ENCODE peak calls at places on chromosomes 3 and 15, in four cellular contexts. H, F, V and R are unnamed samples.

GRCh38 chr15:39622660-39623549 is 42.0 kb downstream of the THBS1 start:
- DNase-seq in H (no peak), F (no peak), V (no peak), R (no peak)

GRCh38 chr3:148372476-148372875 is 325.2 kb upstream of the AGTR1 start:
- DNase-seq in H (no peak), F (no peak), V (no peak), R (no peak)

GRCh38 chr3:64157150-64158035 is 67.9 kb downstream of the PRICKLE2 start:
- DNase-seq in V (no peak), F (no peak), H (no peak), R (no peak)

GRCh38 chr3:10423171-10423882 is 82.1 kb downstream of the ATP2B2 start:
- DNase-seq in V (no peak), F (no peak), H (no peak), R (no peak)

GRCh38 chr15:93333826-93334225 is 244.8 kb upstream of the RGMA start:
- DNase-seq in V (no peak), H (peak; percentile 11), F (peak; percentile 5), R (no peak)

GRCh38 chr15:58348095-58348812 is 83.5 kb upstream of the LIPC start:
- DNase-seq in H (no peak), V (no peak), F (no peak), R (no peak)

GRCh38 chr3:10263549-10264363 is 15.5 kb downstream of the TATDN2 start:
- DNase-seq in V (peak; percentile 57), F (peak; percentile 59), H (peak; percentile 68), R (no peak)

GRCh38 chr3:173862701-173863100 is 465.2 kb downstream of the NLGN1 start:
- DNase-seq in V (no peak), F (no peak), H (no peak), R (no peak)

GRCh38 chr15:31080618-31081017 is 20.9 kb downstream of the TRPM1 start:
- DNase-seq in V (peak; percentile 82), F (peak; percentile 66), H (peak; percentile 84), R (peak; percentile 55)

GRCh38 chr15:78177447-78177873 is 28.3 kb downstream of the IDH3A start:
- DNase-seq in H (peak; percentile 73), F (peak; percentile 67), V (no peak), R (peak; percentile 64)

GRCh38 chr3:138377804-138378203 is 29.4 kb downstream of the MRAS start:
- DNase-seq in V (no peak), F (no peak), H (no peak), R (no peak)

GRCh38 chr3:141894524-141895176 is 18.2 kb downstream of the ATP1B3 start:
- DNase-seq in F (no peak), H (no peak), V (no peak), R (no peak)

GRCh38 chr3:46934508-46935167 is 41.9 kb downstream of the CCDC12 start:
- DNase-seq in H (no peak), V (no peak), F (no peak), R (no peak)

GRCh38 chr3:71026634-71027578 is 556.6 kb downstream of the FOXP1 start:
- DNase-seq in H (no peak), F (no peak), V (no peak), R (no peak)

GRCh38 chr3:116863842-116864626 is 154.5 kb downstream of the TUSC7 start:
- DNase-seq in V (no peak), H (peak; percentile 9), F (peak; percentile 25), R (no peak)

GRCh38 chr15:73838795-73839565 is 34.4 kb upstream of the TBC1D21 start:
- DNase-seq in H (no peak), F (no peak), V (no peak), R (no peak)

GRCh38 chr3:178436773-178437172 is 99.5 kb upstream of the KCNMB2 start:
- DNase-seq in H (no peak), F (no peak), V (peak; percentile 21), R (peak; percentile 54)

GRCh38 chr3:194298331-194299227 is 52.5 kb downstream of the CPN2 start:
- DNase-seq in H (no peak), F (no peak), V (no peak), R (no peak)

GRCh38 chr15:74377831-74378766 is 10.7 kb upstream of the CYP11A1 start:
- DNase-seq in F (no peak), V (no peak), H (no peak), R (no peak)

GRCh38 chr15:100905855-100906254 is 13.3 kb upstream of the LRRK1 start:
- DNase-seq in V (no peak), H (no peak), F (no peak), R (no peak)

GRCh38 chr3:100993309-100993708 is at the start of gene ABI3BP:
- DNase-seq in F (peak; percentile 6), V (no peak), H (peak; percentile 34), R (no peak)

GRCh38 chr3:120468635-120469295 is 18.0 kb upstream of the FSTL1 start:
- DNase-seq in F (no peak), V (no peak), H (no peak), R (no peak)

GRCh38 chr3:132723024-132723462 is 834 bp upstream of the NPHP3 start:
- DNase-seq in H (no peak), F (no peak), V (no peak), R (no peak)

GRCh38 chr15:59401810-59402569 is 29.3 kb upstream of the MYO1E start:
- DNase-seq in F (no peak), H (peak; percentile 12), V (no peak), R (no peak)

GRCh38 chr3:61618871-61619270 is 57.5 kb downstream of the PTPRG start:
- DNase-seq in V (no peak), H (no peak), F (no peak), R (no peak)

GRCh38 chr3:46988616-46989015 is 9.2 kb downstream of the NBEAL2 start:
- DNase-seq in H (no peak), V (no peak), F (no peak), R (no peak)

GRCh38 chr15:35136552-35136951 is 51.5 kb upstream of the NANOGP8 start:
- DNase-seq in F (no peak), H (no peak), V (no peak), R (peak; percentile 36)

GRCh38 chr3:133547432-133548041 is 25.9 kb upstream of the CDV3 start:
- DNase-seq in F (no peak), H (no peak), V (no peak), R (no peak)

GRCh38 chr3:37630441-37630840 is 231.2 kb upstream of the CTDSPL start:
- DNase-seq in H (no peak), F (no peak), V (no peak), R (no peak)

GRCh38 chr15:66841953-66842681 is 140.1 kb downstream of the SMAD6 start:
- DNase-seq in H (peak; percentile 70), F (peak; percentile 70), V (peak; percentile 85), R (peak; percentile 38)

DNA sequence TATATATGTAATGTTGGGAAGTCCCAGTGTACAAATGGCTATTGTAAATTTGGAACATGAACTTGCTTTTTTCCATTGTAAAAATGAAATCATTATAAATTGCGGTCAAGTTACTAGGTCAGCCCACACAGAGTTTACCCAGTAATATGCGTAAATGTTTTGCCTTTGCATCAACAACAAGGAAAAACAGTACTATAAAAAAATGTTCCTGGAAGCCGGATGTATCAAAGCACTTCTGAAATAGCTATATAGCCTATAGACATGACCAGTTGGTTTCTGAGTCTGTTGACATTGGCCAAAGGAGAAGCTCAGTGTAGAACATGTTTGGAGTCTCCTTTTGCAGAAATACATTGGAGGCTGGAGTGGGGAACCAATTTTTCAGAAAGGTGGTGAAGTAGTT is 23.2 kb downstream of the CTNNB1 start:
- DNase-seq in V (no peak), H (no peak), F (no peak), R (no peak)
- TF ChIP-seq CTCF in V (no peak), H (no peak), F (no peak), R (no peak)

DNA sequence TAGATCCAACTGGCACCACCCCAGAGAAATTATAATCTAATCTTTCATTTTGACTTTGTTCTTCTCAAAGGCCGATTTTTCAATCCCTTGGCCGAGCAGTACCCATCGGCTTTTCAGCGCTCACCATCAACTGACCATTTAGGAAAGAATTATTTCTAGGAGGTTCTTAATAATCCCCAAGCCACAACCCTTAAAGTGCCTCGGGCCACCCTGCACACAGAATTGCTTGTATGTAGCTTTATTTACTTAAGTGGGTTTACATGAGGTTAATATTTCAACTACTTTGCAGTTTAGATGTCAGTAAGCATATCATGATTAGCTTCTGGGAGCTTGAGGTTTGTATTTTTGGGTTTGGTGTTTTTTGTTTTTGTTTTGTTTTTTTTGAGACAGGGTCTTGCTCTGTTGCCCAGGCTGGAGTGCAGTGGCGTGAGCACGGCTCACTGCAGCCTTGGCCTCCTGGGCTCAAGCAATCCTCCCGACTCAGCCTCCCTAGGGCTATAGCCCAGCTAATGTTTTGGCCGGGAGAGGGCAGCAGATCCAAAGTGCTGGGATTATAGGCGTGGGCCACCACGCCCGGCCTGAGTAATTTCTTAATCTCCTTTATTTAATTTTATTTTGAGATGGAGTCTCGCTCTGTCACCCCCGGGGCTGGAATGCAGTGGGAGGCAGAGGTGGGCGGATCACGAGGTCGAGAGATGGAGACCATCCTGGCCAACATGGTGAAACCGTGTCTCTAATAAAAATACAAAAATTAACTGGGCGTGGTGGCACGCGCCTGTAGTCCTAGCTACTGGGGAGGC is 801 bp upstream of the CDAN1 start:
- DNase-seq in H (no peak), F (no peak), V (no peak), R (no peak)
- TF ChIP-seq CTCF in H (no peak), F (no peak), V (no peak), R (no peak)

GRCh38 chr3:49689046-49689886 is at the start of the genes MST1 and RNF123:
- DNase-seq in F (peak; percentile 95), V (peak; percentile 97), H (peak; percentile 97), R (peak; percentile 93)
- TF ChIP-seq CTCF in F (no peak), V (peak; percentile 47), H (no peak), R (peak; percentile 33)

GRCh38 chr3:157132936-157133335 is 27.0 kb downstream of the CCNL1 start:
- DNase-seq in H (no peak), V (no peak), F (no peak), R (no peak)

GRCh38 chr3:157133434-157134320 is 26.3 kb downstream of the CCNL1 start:
- DNase-seq in F (no peak), V (no peak), H (no peak), R (no peak)

GRCh38 chr3:157136647-157137387 is 23.1 kb downstream of the CCNL1 start:
- DNase-seq in V (no peak), H (no peak), F (no peak), R (no peak)

GRCh38 chr3:157134620-157135191 is 25.2 kb downstream of the CCNL1 start:
- DNase-seq in H (no peak), V (no peak), F (no peak), R (peak; percentile 32)

DNA sequence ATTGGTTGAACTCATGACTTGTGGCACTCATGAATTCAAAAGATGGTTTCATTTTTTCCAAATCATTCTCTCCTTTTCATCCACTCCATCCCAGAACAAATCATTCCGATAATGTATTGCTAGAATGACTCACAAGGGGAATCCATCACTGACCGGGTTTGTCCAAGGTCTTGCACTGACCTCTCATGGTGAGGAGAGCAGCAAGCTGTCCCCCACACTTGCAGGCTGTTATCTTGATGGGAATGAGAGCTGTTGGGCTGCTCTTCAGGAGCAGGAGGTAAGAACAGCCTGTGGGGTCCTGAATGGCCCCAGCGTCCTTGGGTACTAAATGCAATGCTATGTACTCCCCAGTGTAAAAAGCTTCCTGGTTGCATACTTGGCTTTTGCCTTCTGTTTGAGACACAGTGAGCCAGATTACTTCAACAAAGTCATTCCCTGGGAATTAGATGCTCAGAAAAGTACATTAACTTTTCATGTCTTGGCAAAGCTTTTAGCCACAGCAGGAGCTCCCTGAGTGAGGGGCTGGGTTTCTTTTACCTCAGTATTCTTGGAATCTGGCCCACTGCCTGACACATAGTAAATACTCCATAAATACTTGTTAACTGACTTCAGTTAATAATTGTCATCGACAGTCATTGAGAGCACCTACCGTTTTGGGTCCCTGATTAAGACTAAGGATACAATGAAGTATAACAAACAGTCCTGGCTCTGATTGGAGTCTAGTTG is 24.1 kb downstream of the CCNL1 start:
- DNase-seq in H (no peak), V (no peak), F (no peak), R (no peak)
- TF ChIP-seq CTCF in H (no peak), V (no peak), F (no peak), R (no peak)